ENCODE peak calls at places on chromosomes 12 and 14, in four cellular contexts. One of them, this sample, is unnamed.
A peak's percentile ranks its signal among the peaks of the same experiment; 100 is the strongest.

GRCh38 chr14:84225243-84225642 is 1304.7 kb upstream of the FLRT2 start:
- DNase-seq in HFF-Myc: no peak
- DNase-seq in dorsolateral prefrontal cortex: no peak
- DNase-seq in neural progenitor cell: no peak
- DNase-seq in this sample: no peak

GRCh38 chr12:94609917-94610443 is 40.4 kb downstream of the TMCC3 start:
- DNase-seq in HFF-Myc: no peak
- DNase-seq in dorsolateral prefrontal cortex: no peak
- DNase-seq in neural progenitor cell: no peak
- DNase-seq in this sample: no peak

GRCh38 chr14:54447231-54447692 is 6.1 kb upstream of the CNIH1 start:
- DNase-seq in HFF-Myc: no peak
- DNase-seq in dorsolateral prefrontal cortex: no peak
- DNase-seq in neural progenitor cell: no peak
- DNase-seq in this sample: no peak

GRCh38 chr12:27595231-27595642 is 71.2 kb downstream of the PPFIBP1 start:
- DNase-seq in HFF-Myc: peak; percentile 66
- DNase-seq in dorsolateral prefrontal cortex: peak; percentile 51
- DNase-seq in neural progenitor cell: peak; percentile 82
- DNase-seq in this sample: peak; percentile 50

GRCh38 chr14:72826039-72826438 is 67.9 kb downstream of the DPF3 start:
- DNase-seq in HFF-Myc: no peak
- DNase-seq in dorsolateral prefrontal cortex: no peak
- DNase-seq in neural progenitor cell: no peak
- DNase-seq in this sample: no peak

GRCh38 chr12:64457036-64457435 is 5.1 kb downstream of the TBK1 start:
- DNase-seq in HFF-Myc: no peak
- DNase-seq in dorsolateral prefrontal cortex: no peak
- DNase-seq in neural progenitor cell: no peak
- DNase-seq in this sample: no peak

GRCh38 chr14:103496776-103497175 is 25.9 kb downstream of the CKB start:
- DNase-seq in HFF-Myc: no peak
- DNase-seq in dorsolateral prefrontal cortex: no peak
- DNase-seq in neural progenitor cell: no peak
- DNase-seq in this sample: no peak

GRCh38 chr12:57765003-57765697 is 1.7 kb downstream of the CYP27B1 start:
- DNase-seq in HFF-Myc: no peak
- DNase-seq in dorsolateral prefrontal cortex: no peak
- DNase-seq in neural progenitor cell: peak; percentile 73
- DNase-seq in this sample: no peak

GRCh38 chr12:92533280-92533890 is 169.4 kb upstream of the PLEKHG7 start:
- DNase-seq in HFF-Myc: no peak
- DNase-seq in dorsolateral prefrontal cortex: no peak
- DNase-seq in neural progenitor cell: no peak
- DNase-seq in this sample: no peak

GRCh38 chr12:62265511-62265910 is 5.3 kb downstream of the USP15 start:
- DNase-seq in HFF-Myc: no peak
- DNase-seq in dorsolateral prefrontal cortex: no peak
- DNase-seq in neural progenitor cell: no peak
- DNase-seq in this sample: no peak

GRCh38 chr12:44976246-44976645 is 74.7 kb downstream of the DBX2 start:
- DNase-seq in HFF-Myc: no peak
- DNase-seq in dorsolateral prefrontal cortex: no peak
- DNase-seq in neural progenitor cell: no peak
- DNase-seq in this sample: no peak

GRCh38 chr12:53695148-53696138 is 19.6 kb upstream of the ATP5MC2 start:
- DNase-seq in HFF-Myc: no peak
- DNase-seq in dorsolateral prefrontal cortex: peak; percentile 53
- DNase-seq in neural progenitor cell: peak; percentile 82
- DNase-seq in this sample: no peak

GRCh38 chr14:102786758-102787157 is 9.5 kb downstream of the TRAF3 start:
- DNase-seq in HFF-Myc: no peak
- DNase-seq in dorsolateral prefrontal cortex: no peak
- DNase-seq in neural progenitor cell: no peak
- DNase-seq in this sample: no peak

GRCh38 chr12:116606397-116606796 is 47.2 kb downstream of the MAP1LC3B2 start:
- DNase-seq in HFF-Myc: no peak
- DNase-seq in dorsolateral prefrontal cortex: no peak
- DNase-seq in neural progenitor cell: no peak
- DNase-seq in this sample: no peak

GRCh38 chr14:64454671-64455070 is 10.6 kb upstream of the AKAP5 start:
- DNase-seq in HFF-Myc: no peak
- DNase-seq in dorsolateral prefrontal cortex: no peak
- DNase-seq in neural progenitor cell: no peak
- DNase-seq in this sample: no peak

GRCh38 chr12:130796985-130797686 is 41.9 kb downstream of the STX2 start:
- DNase-seq in HFF-Myc: no peak
- DNase-seq in dorsolateral prefrontal cortex: no peak
- DNase-seq in neural progenitor cell: no peak
- DNase-seq in this sample: no peak

GRCh38 chr12:90991952-90992465 is 12.8 kb downstream of the EPYC start:
- DNase-seq in HFF-Myc: no peak
- DNase-seq in dorsolateral prefrontal cortex: no peak
- DNase-seq in neural progenitor cell: peak; percentile 27
- DNase-seq in this sample: no peak

GRCh38 chr14:83777516-83777915 is 1752.4 kb upstream of the FLRT2 start:
- DNase-seq in HFF-Myc: no peak
- DNase-seq in dorsolateral prefrontal cortex: no peak
- DNase-seq in neural progenitor cell: no peak
- DNase-seq in this sample: no peak

DNA sequence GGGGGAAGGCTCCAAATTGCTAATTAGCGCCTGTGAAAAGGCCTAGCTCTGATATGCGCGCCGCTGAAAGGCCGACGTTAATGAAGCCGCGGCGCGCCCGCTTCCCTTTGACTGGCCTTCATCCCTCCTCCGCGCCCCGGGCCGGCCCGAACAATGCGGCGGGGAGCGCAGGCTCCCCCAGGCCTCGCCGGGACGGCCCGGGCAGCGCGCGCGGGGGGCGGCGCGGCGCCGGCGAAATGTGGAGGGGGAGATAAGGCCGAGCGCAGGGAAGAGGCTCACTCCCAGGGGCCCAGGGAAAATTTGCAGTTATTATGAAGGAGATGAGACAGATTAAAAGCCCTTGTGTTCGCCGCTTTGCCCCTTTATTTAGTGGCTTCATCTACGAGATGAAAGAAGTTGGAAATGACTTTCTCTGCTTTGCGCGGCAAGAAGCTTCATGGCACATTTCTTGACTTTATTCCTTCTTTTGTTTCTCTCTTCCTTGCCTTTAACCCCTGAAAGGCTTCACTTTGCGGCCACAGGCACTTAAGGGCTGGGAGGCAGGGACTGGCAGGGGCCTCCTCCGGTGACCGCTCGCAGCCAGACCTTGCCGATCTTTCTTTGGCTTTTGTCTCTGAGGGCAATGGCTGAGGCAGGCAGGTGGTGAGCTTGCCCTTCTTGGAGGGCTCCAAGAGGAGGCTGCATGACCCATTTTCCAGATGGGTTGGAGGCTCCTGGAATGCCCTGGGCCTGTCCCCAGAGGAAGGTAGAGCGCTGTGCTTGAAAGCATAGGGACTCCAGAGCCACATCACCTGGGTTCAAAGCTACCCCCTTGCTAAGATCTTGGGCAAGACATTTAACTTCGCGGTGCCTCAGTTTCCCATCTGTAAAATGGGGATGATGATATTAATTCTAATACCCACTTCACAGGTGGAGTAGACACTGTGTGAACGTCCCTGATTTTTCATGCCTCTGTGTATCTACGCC is 12.7 kb upstream of the GPATCH2L start:
- DNase-seq in HFF-Myc: no peak
- DNase-seq in dorsolateral prefrontal cortex: no peak
- DNase-seq in neural progenitor cell: peak; percentile 94
- DNase-seq in this sample: no peak
- H3K4me3 ChIP-seq in HFF-Myc: peak overlapping the region; percentile 1
- H3K4me3 ChIP-seq in dorsolateral prefrontal cortex: peak overlapping the region; percentile 10
- H3K4me3 ChIP-seq in neural progenitor cell: peak overlapping the region; percentile 48
- H3K4me3 ChIP-seq in this sample: no peak overlapping the region

GRCh38 chr14:94935901-94936300 is 166.0 kb upstream of the GSC start:
- DNase-seq in HFF-Myc: no peak
- DNase-seq in dorsolateral prefrontal cortex: no peak
- DNase-seq in neural progenitor cell: no peak
- DNase-seq in this sample: no peak

GRCh38 chr14:94933411-94933964 is 163.6 kb upstream of the GSC start:
- DNase-seq in HFF-Myc: no peak
- DNase-seq in dorsolateral prefrontal cortex: no peak
- DNase-seq in neural progenitor cell: no peak
- DNase-seq in this sample: peak; percentile 67

GRCh38 chr14:94936901-94937321 is 167.0 kb upstream of the GSC start:
- DNase-seq in HFF-Myc: no peak
- DNase-seq in dorsolateral prefrontal cortex: peak; percentile 59
- DNase-seq in neural progenitor cell: no peak
- DNase-seq in this sample: no peak

GRCh38 chr14:94938016-94938415 is 168.1 kb upstream of the GSC start:
- DNase-seq in HFF-Myc: no peak
- DNase-seq in dorsolateral prefrontal cortex: no peak
- DNase-seq in neural progenitor cell: no peak
- DNase-seq in this sample: no peak

GRCh38 chr14:94936411-94936892 is 166.5 kb upstream of the GSC start:
- DNase-seq in HFF-Myc: peak; percentile 2
- DNase-seq in dorsolateral prefrontal cortex: peak; percentile 74
- DNase-seq in neural progenitor cell: peak; percentile 15
- DNase-seq in this sample: peak; percentile 27
- H3K4me3 ChIP-seq in HFF-Myc: no peak overlapping the region
- H3K4me3 ChIP-seq in dorsolateral prefrontal cortex: peak overlapping the region; percentile 22
- H3K4me3 ChIP-seq in neural progenitor cell: no peak overlapping the region
- H3K4me3 ChIP-seq in this sample: no peak overlapping the region

GRCh38 chr12:124570810-124571209 is 3.4 kb upstream of the NCOR2 start:
- DNase-seq in HFF-Myc: no peak
- DNase-seq in dorsolateral prefrontal cortex: no peak
- DNase-seq in neural progenitor cell: no peak
- DNase-seq in this sample: no peak

GRCh38 chr12:124567673-124568373 is 411 bp upstream of the NCOR2 start:
- DNase-seq in HFF-Myc: peak; percentile 69
- DNase-seq in dorsolateral prefrontal cortex: peak; percentile 93
- DNase-seq in neural progenitor cell: no peak
- DNase-seq in this sample: peak; percentile 85

GRCh38 chr12:124567035-124567672 is at the start of gene NCOR2:
- DNase-seq in HFF-Myc: no peak
- DNase-seq in dorsolateral prefrontal cortex: no peak
- DNase-seq in neural progenitor cell: peak; percentile 85
- DNase-seq in this sample: no peak

GRCh38 chr12:124569375-124570148 is 2.1 kb upstream of the NCOR2 start:
- DNase-seq in HFF-Myc: no peak
- DNase-seq in dorsolateral prefrontal cortex: no peak
- DNase-seq in neural progenitor cell: no peak
- DNase-seq in this sample: no peak

GRCh38 chr12:124568431-124569374 is 1.3 kb upstream of the NCOR2 start:
- DNase-seq in HFF-Myc: peak; percentile 87
- DNase-seq in dorsolateral prefrontal cortex: peak; percentile 71
- DNase-seq in neural progenitor cell: peak; percentile 64
- DNase-seq in this sample: peak; percentile 87
- H3K4me3 ChIP-seq in HFF-Myc: no peak overlapping the region
- H3K4me3 ChIP-seq in dorsolateral prefrontal cortex: no peak overlapping the region
- H3K4me3 ChIP-seq in neural progenitor cell: no peak overlapping the region
- H3K4me3 ChIP-seq in this sample: no peak overlapping the region

GRCh38 chr12:495466-495865 is 35.7 kb downstream of the B4GALNT3 start:
- DNase-seq in HFF-Myc: no peak
- DNase-seq in dorsolateral prefrontal cortex: no peak
- DNase-seq in neural progenitor cell: no peak
- DNase-seq in this sample: no peak

GRCh38 chr12:490260-490659 is 30.5 kb downstream of the B4GALNT3 start:
- DNase-seq in HFF-Myc: no peak
- DNase-seq in dorsolateral prefrontal cortex: no peak
- DNase-seq in neural progenitor cell: no peak
- DNase-seq in this sample: no peak
- H3K4me3 ChIP-seq in HFF-Myc: no peak overlapping the region
- H3K4me3 ChIP-seq in dorsolateral prefrontal cortex: no peak overlapping the region
- H3K4me3 ChIP-seq in neural progenitor cell: no peak overlapping the region
- H3K4me3 ChIP-seq in this sample: no peak overlapping the region

GRCh38 chr12:49232940-49233841 is 31.7 kb upstream of the TUBA1C start:
- DNase-seq in HFF-Myc: no peak
- DNase-seq in dorsolateral prefrontal cortex: peak; percentile 79
- DNase-seq in neural progenitor cell: peak; percentile 92
- DNase-seq in this sample: no peak
- H3K4me3 ChIP-seq in HFF-Myc: no peak overlapping the region
- H3K4me3 ChIP-seq in dorsolateral prefrontal cortex: peak overlapping the region; percentile 64
- H3K4me3 ChIP-seq in neural progenitor cell: peak overlapping the region; percentile 19
- H3K4me3 ChIP-seq in this sample: no peak overlapping the region

GRCh38 chr14:52741865-52742264 is 11.9 kb downstream of the STYX start:
- DNase-seq in HFF-Myc: no peak
- DNase-seq in dorsolateral prefrontal cortex: no peak
- DNase-seq in neural progenitor cell: no peak
- DNase-seq in this sample: no peak
- H3K4me3 ChIP-seq in HFF-Myc: no peak overlapping the region
- H3K4me3 ChIP-seq in dorsolateral prefrontal cortex: no peak overlapping the region
- H3K4me3 ChIP-seq in neural progenitor cell: no peak overlapping the region
- H3K4me3 ChIP-seq in this sample: no peak overlapping the region

GRCh38 chr14:90399541-90400444 is 3.0 kb downstream of the CALM1 start:
- DNase-seq in HFF-Myc: peak; percentile 79
- DNase-seq in dorsolateral prefrontal cortex: peak; percentile 89
- DNase-seq in neural progenitor cell: peak; percentile 97
- DNase-seq in this sample: peak; percentile 78
- H3K4me3 ChIP-seq in HFF-Myc: peak overlapping the region; percentile 84
- H3K4me3 ChIP-seq in dorsolateral prefrontal cortex: peak overlapping the region; percentile 100
- H3K4me3 ChIP-seq in neural progenitor cell: no peak overlapping the region
- H3K4me3 ChIP-seq in this sample: peak overlapping the region; percentile 18

GRCh38 chr14:94330432-94330831 is 7.3 kb upstream of the SERPINA6 start:
- DNase-seq in HFF-Myc: no peak
- DNase-seq in dorsolateral prefrontal cortex: no peak
- DNase-seq in neural progenitor cell: no peak
- DNase-seq in this sample: no peak

GRCh38 chr14:94331462-94331861 is 8.3 kb upstream of the SERPINA6 start:
- DNase-seq in HFF-Myc: no peak
- DNase-seq in dorsolateral prefrontal cortex: no peak
- DNase-seq in neural progenitor cell: no peak
- DNase-seq in this sample: no peak

GRCh38 chr14:94330857-94331256 is 7.7 kb upstream of the SERPINA6 start:
- DNase-seq in HFF-Myc: no peak
- DNase-seq in dorsolateral prefrontal cortex: no peak
- DNase-seq in neural progenitor cell: no peak
- DNase-seq in this sample: no peak

GRCh38 chr14:94332063-94332583 is 9.0 kb upstream of the SERPINA6 start:
- DNase-seq in HFF-Myc: no peak
- DNase-seq in dorsolateral prefrontal cortex: no peak
- DNase-seq in neural progenitor cell: no peak
- DNase-seq in this sample: no peak

DNA sequence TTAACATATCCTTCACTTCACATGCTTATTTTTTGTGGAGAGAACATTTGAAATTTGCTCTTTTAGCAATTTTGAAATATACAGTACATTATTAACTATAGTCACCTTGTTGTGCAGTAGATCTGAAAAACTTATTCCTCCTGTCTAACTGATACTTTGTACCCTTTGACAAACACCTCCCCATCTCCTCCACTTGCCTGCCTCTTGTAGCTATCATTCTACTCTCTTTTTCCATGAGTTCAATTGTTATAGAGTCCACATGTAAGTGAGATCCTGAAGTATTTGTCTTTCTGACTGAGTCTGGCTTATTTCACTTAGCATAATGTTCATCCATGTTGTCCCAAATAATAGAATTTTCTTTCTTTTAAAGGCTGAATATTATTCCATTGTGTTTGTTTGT is 9.5 kb upstream of the SERPINA6 start:
- DNase-seq in HFF-Myc: no peak
- DNase-seq in dorsolateral prefrontal cortex: no peak
- DNase-seq in neural progenitor cell: no peak
- DNase-seq in this sample: no peak
- H3K4me3 ChIP-seq in HFF-Myc: no peak overlapping the region
- H3K4me3 ChIP-seq in dorsolateral prefrontal cortex: no peak overlapping the region
- H3K4me3 ChIP-seq in neural progenitor cell: no peak overlapping the region
- H3K4me3 ChIP-seq in this sample: no peak overlapping the region